ENCODE peak calls at places on chromosomes 1 and 21, in nine cellular contexts. I, Y, B, R, T, P, F, S and N are unnamed samples.

GRCh38 chr1:47991187-47991586 is 6.0 kb downstream of the TRABD2B start:
- DNase-seq in F (no peak), B (no peak), T (no peak), R (peak; percentile 64), I (no peak), Y (no peak), S (no peak), P (no peak), N (no peak)

GRCh38 chr1:46687095-46687659 is 15.5 kb downstream of the TEX38 start:
- DNase-seq in B (peak; percentile 97), I (peak; percentile 55), R (peak; percentile 74), F (peak; percentile 78), S (peak; percentile 93), Y (no peak), T (peak; percentile 70), P (no peak), N (peak; percentile 80)

GRCh38 chr1:209569445-209570207 is 13.9 kb upstream of the CAMK1G start:
- DNase-seq in Y (peak; percentile 64), S (peak; percentile 92), B (peak; percentile 85), I (peak; percentile 54), T (peak; percentile 69), F (peak; percentile 81), P (peak; percentile 93), R (peak; percentile 91), N (peak; percentile 74)

GRCh38 chr1:177442580-177442979 is 271.8 kb downstream of the BRINP2 start:
- DNase-seq in B (no peak), I (no peak), Y (no peak), S (no peak), F (no peak), R (peak; percentile 81), P (no peak), T (no peak), N (no peak)

GRCh38 chr21:29102791-29103257 is 27.6 kb upstream of the MAP3K7CL start:
- DNase-seq in R (no peak), P (no peak), Y (no peak), S (no peak), I (peak; percentile 27), F (no peak), B (no peak), T (no peak), N (no peak)

GRCh38 chr1:150516050-150516591 is 569 bp downstream of the FALEC start:
- DNase-seq in R (peak; percentile 57), F (no peak), Y (no peak), T (no peak), S (no peak), I (peak; percentile 15), B (no peak), P (peak; percentile 60), N (no peak)

GRCh38 chr1:205247130-205247921 is 19.6 kb downstream of the TMCC2 start:
- DNase-seq in T (no peak), F (peak; percentile 79), R (no peak), S (no peak), P (no peak), B (no peak), Y (no peak), I (no peak), N (no peak)

GRCh38 chr1:56915960-56916359 is 49.9 kb downstream of the C8B start:
- DNase-seq in I (no peak), T (peak; percentile 25), B (no peak), Y (no peak), S (peak; percentile 93), F (no peak), R (no peak), P (no peak), N (peak; percentile 44)

GRCh38 chr1:228397454-228397786 is 9.2 kb downstream of the TRIM11 start:
- DNase-seq in F (no peak), B (no peak), P (no peak), I (no peak), T (no peak), S (no peak), Y (no peak), R (no peak), N (no peak)

GRCh38 chr21:17451364-17451869 is 61.4 kb upstream of the CXADR start:
- DNase-seq in P (no peak), F (no peak), I (peak; percentile 82), B (peak; percentile 18), S (no peak), Y (no peak), T (no peak), R (peak; percentile 30), N (no peak)

GRCh38 chr1:153614189-153614900 is 1.4 kb upstream of the S100A16 start:
- DNase-seq in R (no peak), T (no peak), B (no peak), Y (no peak), S (no peak), I (no peak), P (no peak), F (no peak), N (peak; percentile 48)

GRCh38 chr1:98253145-98253544 is 332.3 kb upstream of the DPYD start:
- DNase-seq in R (no peak), S (no peak), F (no peak), T (no peak), P (no peak), I (no peak), B (no peak), Y (no peak), N (no peak)

GRCh38 chr21:14308234-14308633 is 74.7 kb downstream of the HSPA13 start:
- DNase-seq in R (no peak), I (no peak), T (no peak), B (no peak), Y (no peak), P (no peak), S (no peak), F (no peak), N (no peak)

GRCh38 chr1:51729824-51730284 is 113.0 kb downstream of the OSBPL9 start:
- DNase-seq in R (peak; percentile 48), B (no peak), T (no peak), Y (no peak), S (no peak), P (peak; percentile 78), I (peak; percentile 2), F (no peak), N (no peak)

GRCh38 chr1:67832737-67833594 is at the start of gene GNG12:
- DNase-seq in F (peak; percentile 83), T (peak; percentile 75), I (peak; percentile 62), B (peak; percentile 82), R (peak; percentile 76), Y (no peak), P (peak; percentile 87), S (peak; percentile 78), N (peak; percentile 79)

GRCh38 chr1:65260851-65261473 is 48.4 kb upstream of the DNAJC6 start:
- DNase-seq in T (no peak), R (peak; percentile 45), P (no peak), F (no peak), Y (no peak), S (no peak), B (no peak), I (peak; percentile 50), N (no peak)

GRCh38 chr1:156412653-156413309 is 43.8 kb downstream of the RHBG start:
- DNase-seq in Y (no peak), I (no peak), T (no peak), S (no peak), F (no peak), B (no peak), P (no peak), R (no peak), N (no peak)
- H3K27me3 ChIP-seq in Y (peaks cover 3% of the 10 kb centered on the region), I (peaks cover 53% of the 10 kb centered on the region), T (peaks cover 90% of the 10 kb centered on the region), S (peaks cover 8% of the 10 kb centered on the region), F (no peaks in the 10 kb centered on the region), B (peaks cover 29% of the 10 kb centered on the region), P (peaks cover 87% of the 10 kb centered on the region), R (peaks cover 23% of the 10 kb centered on the region), N (peaks cover 14% of the 10 kb centered on the region)

GRCh38 chr1:2294661-2295060 is 66.5 kb downstream of the SKI start:
- DNase-seq in P (no peak), F (no peak), Y (no peak), I (no peak), B (no peak), S (no peak), T (no peak), R (no peak), N (no peak)
- H3K4me1 ChIP-seq in P (peaks cover 16% of the 10 kb centered on the region), F (peaks cover 28% of the 10 kb centered on the region), Y (peaks cover 99% of the 10 kb centered on the region), I (peaks cover 50% of the 10 kb centered on the region), B (peaks cover 9% of the 10 kb centered on the region), S (peaks cover 5% of the 10 kb centered on the region), T (peaks cover 89% of the 10 kb centered on the region), R (peaks cover 51% of the 10 kb centered on the region), N (peaks cover 12% of the 10 kb centered on the region)

DNA sequence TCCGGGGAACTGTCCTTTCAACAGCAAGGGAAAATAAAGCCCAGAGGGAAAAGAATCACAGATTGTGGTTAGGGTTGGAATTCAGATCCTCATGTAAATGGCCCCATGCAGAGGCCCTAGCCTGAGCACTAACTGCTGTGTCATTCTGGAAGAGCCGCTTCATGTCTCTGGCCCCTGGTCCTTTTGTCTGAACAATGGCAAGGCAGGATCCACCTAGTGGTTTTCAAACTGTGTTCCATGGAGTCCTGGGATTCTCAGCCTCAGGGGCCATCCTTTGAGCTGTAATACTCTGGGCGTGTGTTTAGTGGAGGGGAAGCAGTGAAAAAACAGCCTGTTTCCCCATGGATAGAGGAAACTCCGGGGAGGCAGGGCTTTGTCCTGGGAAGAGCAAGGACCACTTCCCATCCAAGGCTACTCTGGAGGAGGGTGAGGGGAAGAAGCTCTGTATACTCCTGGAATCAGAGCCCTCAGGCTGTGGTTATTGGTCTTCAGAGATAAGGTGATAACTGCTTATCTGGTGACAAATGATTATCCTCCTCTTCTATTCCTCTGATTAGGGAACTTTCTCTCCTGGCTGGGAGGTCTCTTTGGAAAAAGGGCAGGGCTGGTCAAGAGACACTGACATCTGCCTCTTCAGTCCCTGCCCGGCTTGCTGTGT is 19.2 kb downstream of the PAX7 start:
- DNase-seq in Y (no peak), I (no peak), S (no peak), R (peak; percentile 53), F (no peak), T (no peak), B (no peak), P (no peak), N (no peak)
- H3K27me3 ChIP-seq in Y (peaks cover 25% of the 10 kb centered on the region), I (peaks cover 55% of the 10 kb centered on the region), S (peaks cover 60% of the 10 kb centered on the region), R (no peaks in the 10 kb centered on the region), F (no peaks in the 10 kb centered on the region), T (peaks cover 100% of the 10 kb centered on the region), B (peaks cover 92% of the 10 kb centered on the region), P (peaks cover 100% of the 10 kb centered on the region), N (peaks cover 3% of the 10 kb centered on the region)

GRCh38 chr1:116918714-116919357 is 9.1 kb downstream of the PTGFRN start:
- DNase-seq in I (no peak), F (no peak), R (no peak), B (no peak), T (no peak), S (no peak), Y (no peak), P (no peak), N (no peak)

GRCh38 chr1:116920211-116920610 is 10.5 kb downstream of the PTGFRN start:
- DNase-seq in Y (no peak), R (no peak), P (no peak), S (no peak), I (no peak), B (no peak), F (no peak), T (no peak), N (no peak)

GRCh38 chr1:116921937-116922336 is 12.2 kb downstream of the PTGFRN start:
- DNase-seq in S (no peak), P (no peak), T (no peak), Y (no peak), I (no peak), R (no peak), B (no peak), F (no peak), N (no peak)

GRCh38 chr1:116921301-116921885 is 11.7 kb downstream of the PTGFRN start:
- DNase-seq in T (no peak), B (no peak), I (no peak), S (no peak), R (no peak), Y (no peak), F (no peak), P (no peak), N (peak; percentile 89)

GRCh38 chr1:116919802-116920201 is 10.1 kb downstream of the PTGFRN start:
- DNase-seq in Y (no peak), P (no peak), I (no peak), R (no peak), F (no peak), B (peak; percentile 53), T (no peak), S (peak; percentile 75), N (peak; percentile 74)
- H3K4me1 ChIP-seq in Y (peaks cover 6% of the 10 kb centered on the region), P (peaks cover 8% of the 10 kb centered on the region), I (peaks cover 31% of the 10 kb centered on the region), R (no peaks in the 10 kb centered on the region), F (peaks cover 15% of the 10 kb centered on the region), B (peaks cover 13% of the 10 kb centered on the region), T (peaks cover 76% of the 10 kb centered on the region), S (peaks cover 59% of the 10 kb centered on the region), N (peaks cover 13% of the 10 kb centered on the region)